ENCODE peak calls at places on chromosomes 2 and 18, in four cellular contexts. Z is upper lobe of left lung, E is H54, Q is body of pancreas. W is an unnamed sample.

GRCh38 chr2:149082781-149083180 is 44.3 kb downstream of the LYPD6B start:
- DNase-seq in Z (no peak), E (no peak), Q (no peak), W (no peak)

GRCh38 chr18:30056528-30056927 is 986.0 kb downstream of the DSC3 start:
- DNase-seq in Z (no peak), E (no peak), Q (no peak), W (no peak)

GRCh38 chr2:119485336-119486110 is 38.8 kb downstream of the SCTR start:
- DNase-seq in Z (peak), E (no peak), Q (peak), W (no peak)

GRCh38 chr2:111139637-111140317 is 19.1 kb downstream of the BCL2L11 start:
- DNase-seq in Z (no peak), E (no peak), Q (peak), W (no peak)

GRCh38 chr2:198162276-198162675 is 357.9 kb downstream of the PLCL1 start:
- DNase-seq in Z (no peak), E (no peak), Q (no peak), W (no peak)

GRCh38 chr2:158923180-158923594 is 45.3 kb upstream of the TANC1 start:
- DNase-seq in Z (no peak), E (no peak), Q (no peak), W (no peak)

GRCh38 chr2:128311755-128312341 is 6.8 kb downstream of the HS6ST1 start:
- DNase-seq in Z (no peak), E (no peak), Q (no peak), W (no peak)

GRCh38 chr2:2527162-2527561 is 196.1 kb upstream of the MYT1L start:
- DNase-seq in Z (no peak), E (no peak), Q (no peak), W (peak)

GRCh38 chr2:20165677-20166509 is 59.0 kb downstream of the SDC1 start:
- DNase-seq in Z (no peak), E (no peak), Q (no peak), W (no peak)

GRCh38 chr18:57519668-57520424 is 66.7 kb downstream of the FECH start:
- DNase-seq in Z (no peak), E (no peak), Q (no peak), W (no peak)

GRCh38 chr18:74512321-74513053 is 16.3 kb downstream of the CNDP2 start:
- DNase-seq in Z (no peak), E (no peak), Q (no peak), W (no peak)

GRCh38 chr2:217286833-217287232 is 427.0 kb upstream of the TNP1 start:
- DNase-seq in Z (no peak), E (no peak), Q (no peak), W (no peak)

GRCh38 chr2:217935901-217936684 is 66.7 kb downstream of the TNS1 start:
- DNase-seq in Z (no peak), E (no peak), Q (no peak), W (no peak)

GRCh38 chr2:148557844-148558436 is 86.6 kb upstream of the EPC2 start:
- DNase-seq in Z (no peak), E (no peak), Q (no peak), W (no peak)

DNA sequence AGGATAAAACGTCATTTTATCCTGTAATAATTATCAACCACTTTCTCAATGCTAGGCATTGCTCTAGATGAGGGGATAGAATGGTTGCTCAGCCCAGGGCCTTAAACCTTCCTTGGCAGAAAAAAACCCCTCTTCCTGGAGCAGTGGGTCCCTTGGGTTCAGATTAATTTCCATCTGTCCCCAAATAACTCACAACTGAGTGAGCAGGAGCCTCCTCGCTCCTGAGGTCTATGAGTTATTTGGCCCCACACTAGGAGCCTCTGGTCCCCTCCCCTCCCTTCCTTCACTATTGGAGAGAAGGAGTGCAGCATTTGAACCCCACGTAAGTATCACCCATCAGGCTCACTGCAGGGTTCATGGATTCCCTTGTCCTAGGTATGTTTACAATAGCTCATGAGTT is 157.5 kb upstream of the FHL2 start:
- DNase-seq in Z (no peak), E (no peak), Q (no peak), W (no peak)
- TF ChIP-seq POLR2A in Z (no peak), E (no peak), Q (no peak), W (no peak)

GRCh38 chr2:11824901-11825592 is 78.6 kb downstream of the LPIN1 start:
- DNase-seq in Z (no peak), E (no peak), Q (no peak), W (no peak)

GRCh38 chr2:11827547-11827946 is 81.1 kb downstream of the LPIN1 start:
- DNase-seq in Z (no peak), E (no peak), Q (no peak), W (no peak)

GRCh38 chr2:11821705-11822104 is 75.3 kb downstream of the LPIN1 start:
- DNase-seq in Z (no peak), E (no peak), Q (no peak), W (no peak)

GRCh38 chr2:11819235-11819729 is 72.8 kb downstream of the LPIN1 start:
- DNase-seq in Z (no peak), E (no peak), Q (peak), W (no peak)

GRCh38 chr2:11822746-11823411 is 76.4 kb downstream of the LPIN1 start:
- DNase-seq in Z (peak), E (no peak), Q (peak), W (no peak)
- TF ChIP-seq POLR2A in Z (no peak), E (no peak), Q (no peak), W (no peak)

GRCh38 chr18:31444142-31444541 is 3.4 kb upstream of the DSG3 start:
- DNase-seq in Z (no peak), E (no peak), Q (no peak), W (no peak)

GRCh38 chr18:31446854-31447253 is 687 bp upstream of the DSG3 start:
- DNase-seq in Z (no peak), E (no peak), Q (no peak), W (no peak)

GRCh38 chr18:31450409-31450808 is 2.9 kb downstream of the DSG3 start:
- DNase-seq in Z (no peak), E (no peak), Q (no peak), W (no peak)

GRCh38 chr18:31445908-31446307 is 1.6 kb upstream of the DSG3 start:
- DNase-seq in Z (no peak), E (no peak), Q (no peak), W (no peak)

DNA sequence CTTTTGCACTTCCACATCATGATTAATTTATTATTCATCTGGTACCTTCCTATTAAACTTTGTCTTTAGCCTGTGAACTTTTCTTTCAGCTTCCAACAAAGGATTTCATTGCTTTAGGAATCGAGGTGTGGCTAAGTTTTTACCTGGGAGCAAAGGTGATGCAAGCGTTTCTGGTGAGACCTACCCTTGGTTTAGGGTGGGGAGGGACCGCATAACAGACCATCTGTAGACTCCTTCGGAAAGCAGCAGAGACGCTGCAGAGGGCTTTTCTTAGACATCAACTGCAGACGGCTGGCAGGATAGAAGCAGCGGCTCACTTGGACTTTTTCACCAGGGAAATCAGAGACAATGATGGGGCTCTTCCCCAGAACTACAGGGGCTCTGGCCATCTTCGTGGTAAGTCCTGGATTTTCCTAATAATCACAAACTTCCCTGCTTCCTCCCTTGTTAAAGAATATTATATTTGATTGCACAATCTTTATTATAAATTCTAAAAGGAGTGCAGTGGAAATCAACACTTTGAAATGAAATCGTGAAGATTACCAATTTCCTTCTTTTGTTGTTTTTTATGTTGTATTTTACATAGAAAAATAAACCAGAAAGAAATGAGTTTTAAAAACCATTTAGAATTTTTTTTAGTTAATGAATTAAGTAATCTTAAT is at the start of gene DSG3:
- DNase-seq in Z (no peak), E (no peak), Q (no peak), W (no peak)
- TF ChIP-seq POLR2A in Z (no peak), E (no peak), Q (no peak), W (no peak)

DNA sequence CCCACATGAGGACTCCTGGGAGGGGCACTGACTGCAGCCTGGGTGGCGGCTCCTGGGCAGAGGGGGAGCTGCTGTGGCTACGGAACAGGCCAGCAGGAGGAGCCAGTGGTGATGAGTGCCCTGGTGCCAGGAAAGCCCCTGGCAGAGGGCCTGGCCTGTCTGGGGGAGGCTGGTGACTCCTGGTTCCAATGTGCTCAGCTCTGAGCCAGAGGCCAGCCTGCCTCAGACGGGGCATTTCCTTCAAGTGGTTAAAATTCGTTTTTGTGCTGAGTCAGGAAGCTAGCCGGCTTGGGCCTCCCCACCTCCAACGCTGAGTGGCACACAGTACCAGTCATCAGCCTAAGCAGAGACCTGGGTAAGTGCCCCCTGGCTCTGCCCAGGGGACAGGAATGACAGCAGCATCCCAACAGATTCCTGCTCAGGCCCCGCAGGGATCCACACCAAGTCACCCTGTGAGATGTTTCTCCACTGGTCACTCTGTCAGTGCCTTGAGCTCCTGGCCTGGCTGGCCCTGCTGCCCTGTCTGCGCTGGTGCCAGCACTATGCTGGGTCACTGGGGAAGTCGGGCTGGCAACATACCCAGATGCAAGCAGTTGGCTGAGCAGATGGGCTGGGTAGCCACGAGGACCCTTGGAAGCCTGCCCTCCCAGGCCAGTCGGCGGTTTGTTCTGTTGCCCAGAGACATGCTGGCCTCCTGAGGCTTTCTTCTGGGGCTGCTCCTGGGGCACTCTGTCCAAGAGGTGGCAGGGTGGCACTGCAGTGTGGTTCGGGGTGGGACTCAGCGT is 7.1 kb upstream of the KLF11 start:
- DNase-seq in Z (peak), E (peak), Q (peak), W (no peak)
- TF ChIP-seq POLR2A in Z (no peak), E (no peak), Q (peak), W (peak)

GRCh38 chr2:210215120-210215519 is 10.1 kb downstream of the ACADL start:
- DNase-seq in Z (no peak), E (no peak), Q (no peak), W (no peak)
- TF ChIP-seq POLR2A in Z (no peak), E (no peak), Q (no peak), W (no peak)

GRCh38 chr2:130372055-130372832 is 16.4 kb downstream of the PTPN18 start:
- DNase-seq in Z (peak), E (peak), Q (peak), W (peak)
- TF ChIP-seq POLR2A in Z (peak), E (peak), Q (peak), W (peak)

GRCh38 chr2:165794520-165794882 is 454 bp upstream of the GALNT3 start:
- DNase-seq in Z (no peak), E (no peak), Q (peak), W (peak)

GRCh38 chr2:165795011-165795410 is 964 bp upstream of the GALNT3 start:
- DNase-seq in Z (no peak), E (no peak), Q (peak), W (no peak)

GRCh38 chr2:165791811-165792454 is 2.1 kb downstream of the GALNT3 start:
- DNase-seq in Z (no peak), E (no peak), Q (no peak), W (no peak)

GRCh38 chr2:165793161-165793778 is 777 bp downstream of the GALNT3 start:
- DNase-seq in Z (peak), E (no peak), Q (peak), W (no peak)

DNA sequence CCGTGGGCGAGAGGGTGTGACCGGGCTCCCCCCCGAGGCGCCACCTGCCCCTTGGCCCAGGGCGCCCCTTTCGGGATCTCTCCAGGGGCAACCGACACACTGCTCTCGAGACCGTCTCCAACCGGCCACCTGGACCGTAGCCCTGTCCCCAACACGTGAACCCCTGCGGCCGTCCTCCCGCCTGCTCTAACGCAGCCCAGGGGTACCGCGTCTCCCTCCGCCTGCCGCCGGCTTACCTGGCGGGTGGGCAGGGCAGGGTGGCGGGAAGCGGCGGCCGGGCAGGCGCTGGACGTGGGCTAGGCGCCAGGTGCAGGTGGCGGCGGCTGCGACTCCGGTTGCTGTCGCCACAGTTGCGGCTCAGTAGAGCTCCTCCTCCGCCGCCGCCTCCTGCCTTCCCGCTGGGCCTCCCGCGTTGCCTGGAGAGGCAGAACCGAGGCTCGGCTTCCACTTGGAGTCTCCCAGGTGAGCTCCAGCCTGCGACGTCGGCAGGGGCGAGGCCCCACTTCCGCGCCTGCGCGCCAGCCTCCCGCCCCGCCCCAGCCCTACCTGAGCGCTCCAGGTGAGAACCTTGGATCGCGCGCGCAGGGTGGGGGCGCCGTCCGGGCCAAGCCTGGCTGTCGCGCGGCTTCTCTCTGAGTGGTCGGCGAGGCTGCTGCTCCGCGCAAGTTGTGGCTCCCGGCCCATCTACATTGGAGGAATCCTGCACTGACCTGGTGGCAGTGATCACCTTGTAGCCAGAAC is at the start of gene GALNT3:
- DNase-seq in Z (peak), E (no peak), Q (peak), W (no peak)
- TF ChIP-seq POLR2A in Z (no peak), E (no peak), Q (peak), W (no peak)

GRCh38 chr2:26184086-26184485 is 11.2 kb downstream of the GAREM2 start:
- DNase-seq in Z (no peak), E (no peak), Q (no peak), W (no peak)

GRCh38 chr2:26185304-26185928 is 12.5 kb downstream of the GAREM2 start:
- DNase-seq in Z (no peak), E (no peak), Q (no peak), W (peak)

GRCh38 chr2:26186371-26186770 is 13.5 kb downstream of the GAREM2 start:
- DNase-seq in Z (no peak), E (no peak), Q (no peak), W (no peak)

GRCh38 chr2:26185954-26186353 is 13.1 kb downstream of the GAREM2 start:
- DNase-seq in Z (no peak), E (no peak), Q (no peak), W (peak)

GRCh38 chr2:26184555-26185303 is 11.8 kb downstream of the GAREM2 start:
- DNase-seq in Z (peak), E (no peak), Q (peak), W (peak)
- TF ChIP-seq POLR2A in Z (no peak), E (no peak), Q (peak), W (no peak)

GRCh38 chr2:28958689-28959088 is 22.4 kb upstream of the TOGARAM2 start:
- DNase-seq in Z (no peak), E (peak), Q (peak), W (peak)
- TF ChIP-seq POLR2A in Z (no peak), E (no peak), Q (no peak), W (no peak)

GRCh38 chr18:32019251-32019943 is 772 bp downstream of the RNF125 start:
- DNase-seq in Z (peak), E (no peak), Q (peak), W (peak)
- TF ChIP-seq POLR2A in Z (no peak), E (no peak), Q (no peak), W (no peak)